ENCODE peak calls at places on chromosomes 4 and X, in four cellular contexts. S is breast epithelium, P is cardiac muscle cell, N is tibial artery. R is an unnamed sample. For H3K4me1, the result is how much of the 10 kb centered on the place peaks cover.

GRCh38 chr4:122901621-122902020 is 20.8 kb downstream of the NUDT6 start:
- DNase-seq in S (no peak), P (peak), N (no peak), R (no peak)

GRCh38 chrX:54633641-54634040 is 103.6 kb downstream of the GNL3L start:
- DNase-seq in S (no peak), P (peak), N (no peak), R (no peak)

GRCh38 chrX:16484338-16484737 is 165.6 kb upstream of the S100G start:
- DNase-seq in S (no peak), P (peak), N (no peak), R (no peak)

GRCh38 chrX:50770702-50771101 is 43.3 kb downstream of the SHROOM4 start:
- DNase-seq in S (no peak), P (peak), N (no peak), R (no peak)

GRCh38 chrX:42176790-42177189 is 253.4 kb upstream of the CASK start:
- DNase-seq in S (no peak), P (no peak), N (no peak), R (no peak)

GRCh38 chr4:56863441-56864129 is 42.1 kb upstream of the SPINK2 start:
- DNase-seq in S (no peak), P (no peak), N (no peak), R (no peak)

GRCh38 chr4:177479063-177479462 is 36.8 kb upstream of the AGA start:
- DNase-seq in S (no peak), P (no peak), N (no peak), R (no peak)

GRCh38 chr4:70838400-70838971 is 1.2 kb downstream of the GRSF1 start:
- DNase-seq in S (no peak), P (peak), N (no peak), R (no peak)

GRCh38 chr4:38069271-38069760 is 109.1 kb downstream of the PTTG2 start:
- DNase-seq in S (no peak), P (peak), N (no peak), R (no peak)

GRCh38 chr4:18366762-18367358 is 345.3 kb upstream of the LCORL start:
- DNase-seq in S (no peak), P (peak), N (no peak), R (no peak)

GRCh38 chr4:139279723-139280620 is at the start of gene MGARP:
- DNase-seq in S (no peak), P (peak), N (no peak), R (no peak)

GRCh38 chr4:154349829-154350228 is 141.8 kb downstream of the DCHS2 start:
- DNase-seq in S (no peak), P (no peak), N (no peak), R (no peak)

GRCh38 chr4:7009591-7009990 is 33.6 kb upstream of the TADA2B start:
- DNase-seq in S (no peak), P (no peak), N (no peak), R (no peak)

GRCh38 chr4:177480796-177481195 is 38.6 kb upstream of the AGA start:
- DNase-seq in S (no peak), P (peak), N (no peak), R (no peak)

GRCh38 chrX:150508461-150509367 is 59.7 kb upstream of the MTM1 start:
- DNase-seq in S (peak), P (peak), N (peak), R (no peak)

GRCh38 chrX:86148024-86148511 is at the start of gene DACH2:
- DNase-seq in S (peak), P (peak), N (peak), R (no peak)

GRCh38 chr4:3346146-3346545 is 53.3 kb downstream of the RGS12 start:
- DNase-seq in S (peak), P (peak), N (no peak), R (peak)

GRCh38 chr4:173528378-173529321 is 1.4 kb downstream of the HAND2 start:
- DNase-seq in S (no peak), P (peak), N (peak), R (peak)

GRCh38 chr4:86947494-86948120 is 12.8 kb downstream of the AFF1 start:
- DNase-seq in S (no peak), P (no peak), N (no peak), R (no peak)

GRCh38 chr4:86950835-86951525 is 16.2 kb downstream of the AFF1 start:
- DNase-seq in S (no peak), P (no peak), N (no peak), R (no peak)

GRCh38 chr4:86946868-86947493 is 12.2 kb downstream of the AFF1 start:
- DNase-seq in S (no peak), P (no peak), N (no peak), R (no peak)

GRCh38 chr4:86944964-86945781 is 10.4 kb downstream of the AFF1 start:
- DNase-seq in S (no peak), P (no peak), N (no peak), R (no peak)

GRCh38 chr4:86948276-86948675 is 13.5 kb downstream of the AFF1 start:
- DNase-seq in S (no peak), P (no peak), N (no peak), R (no peak)
- H3K27ac ChIP-seq in S (no peak), P (no peak), N (no peak), R (no peak)

GRCh38 chr4:112651641-112652040 is 14.7 kb downstream of the LARP7 start:
- DNase-seq in S (no peak), P (no peak), N (no peak), R (no peak)
- H3K4me1 ChIP-seq in S (under half), P (under half), N (under half), R (under half)

GRCh38 chr4:85398276-85398675 is 76.7 kb upstream of the ARHGAP24 start:
- DNase-seq in S (no peak), P (peak), N (no peak), R (no peak)
- H3K27ac ChIP-seq in S (no peak), P (no peak), N (no peak), R (no peak)

GRCh38 chr4:1753256-1753655 is 31.9 kb downstream of the TACC3 start:
- DNase-seq in S (no peak), P (no peak), N (no peak), R (no peak)

GRCh38 chr4:1753692-1754311 is 32.5 kb downstream of the TACC3 start:
- DNase-seq in S (no peak), P (no peak), N (no peak), R (no peak)

GRCh38 chr4:1755297-1755696 is 34.0 kb downstream of the TACC3 start:
- DNase-seq in S (no peak), P (no peak), N (no peak), R (no peak)

GRCh38 chr4:1756079-1756478 is 34.8 kb downstream of the TACC3 start:
- DNase-seq in S (no peak), P (no peak), N (no peak), R (no peak)

GRCh38 chr4:1754336-1754735 is 33.0 kb downstream of the TACC3 start:
- DNase-seq in S (no peak), P (no peak), N (no peak), R (no peak)
- H3K4me1 ChIP-seq in S (under half), P (under half), N (under half), R (half or more)

GRCh38 chr4:61246003-61246402 is 45.9 kb downstream of the ADGRL3 start:
- DNase-seq in S (no peak), P (peak), N (no peak), R (no peak)
- H3K27ac ChIP-seq in S (no peak), P (no peak), N (peak), R (no peak)

GRCh38 chr4:10114147-10114546 is 2.5 kb downstream of the WDR1 start:
- DNase-seq in S (no peak), P (no peak), N (no peak), R (no peak)
- H3K4me1 ChIP-seq in S (under half), P (under half), N (half or more), R (half or more)

GRCh38 chr4:47013373-47013772 is 18.0 kb upstream of the GABRB1 start:
- DNase-seq in S (no peak), P (no peak), N (no peak), R (no peak)

GRCh38 chr4:47011189-47011518 is 17.8 kb upstream of the GABRA4 start:
- DNase-seq in S (no peak), P (no peak), N (no peak), R (no peak)

DNA sequence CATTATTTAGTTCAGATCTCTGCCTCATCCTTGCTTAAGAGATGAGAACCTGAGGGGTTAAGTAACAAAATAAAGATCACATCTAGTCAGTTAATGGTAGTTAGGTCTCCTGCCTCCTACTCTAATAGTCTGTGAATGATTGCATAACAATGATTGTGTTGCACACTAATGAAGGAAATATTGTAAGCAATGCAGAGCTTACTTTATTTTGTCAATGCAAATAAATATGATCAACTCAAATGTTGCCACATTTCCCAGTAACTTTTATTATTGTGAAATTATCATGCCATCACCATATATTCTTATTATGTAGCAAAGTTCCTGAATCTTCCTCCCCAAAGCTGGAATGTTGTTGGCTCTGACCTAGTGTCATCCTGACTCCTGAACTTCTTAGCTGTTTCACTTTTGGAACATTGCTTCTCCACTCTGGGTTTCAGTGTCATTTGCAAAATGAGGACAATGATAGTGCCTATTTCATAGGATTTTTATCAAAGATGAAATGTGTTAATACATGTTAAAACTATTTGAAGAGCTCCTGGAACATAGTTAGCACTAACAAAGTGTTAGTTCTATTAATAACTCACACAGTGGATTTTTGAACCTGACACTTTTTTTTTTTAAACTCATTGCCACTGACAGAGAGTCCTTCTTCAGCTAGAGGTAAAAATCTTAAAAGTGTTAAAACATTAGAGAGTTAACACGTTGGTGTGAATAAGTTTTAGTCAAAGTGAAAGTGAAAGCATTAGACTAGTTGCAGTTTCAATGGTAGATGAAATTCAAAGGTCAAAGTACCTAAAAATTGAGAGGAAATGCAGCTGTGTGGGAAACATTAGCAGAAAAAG is 17.2 kb upstream of the GABRA4 start:
- DNase-seq in S (no peak), P (no peak), N (no peak), R (no peak)
- H3K27ac ChIP-seq in S (no peak), P (no peak), N (no peak), R (no peak)

R was measured in vagina.